ENCODE peak calls at places on chromosomes 16 and 17, in five cellular contexts. L is activated T-cell treated with anti-CD3 and anti-CD28 coated beads, Interleukin-2, amount 50 U/mL, for 1 hour; P is H54; V is stimulated activated naive B cell treated with anti-CD40 and anti-IgM and Interleukin-4, amounts not matched to agents 10 μg/mL and 1 μg/mL and 100 μg/mL, for 72 hours; E is activated T-helper 9 cell treated with anti-CD3 and anti-CD28 coated beads, Interleukin-2, amount 50 U/mL, for 16 hours. J is an unnamed sample.

GRCh38 chr17:50551433-50551815 is 4.5 kb downstream of the SPATA20 start:
- DNase-seq in L (no peak), E (no peak), V (no peak), P (no peak), J (no peak)

GRCh38 chr17:75088902-75089417 is 1.2 kb downstream of the SLC16A5 start:
- DNase-seq in P (peak), E (no peak), V (no peak), L (peak), J (peak)

GRCh38 chr17:6177941-6178694 is 107.9 kb downstream of the WSCD1 start:
- DNase-seq in L (no peak), E (no peak), P (no peak), V (no peak), J (no peak)

GRCh38 chr17:9615486-9615885 is 29.8 kb upstream of the USP43 start:
- DNase-seq in L (no peak), E (no peak), V (no peak), P (no peak), J (no peak)

GRCh38 chr16:81610144-81610842 is 165.7 kb downstream of the CMIP start:
- DNase-seq in V (no peak), P (peak), E (no peak), L (no peak), J (peak)

GRCh38 chr16:52076332-52077115 is 470.4 kb downstream of the TOX3 start:
- DNase-seq in L (no peak), E (no peak), P (no peak), V (no peak), J (no peak)

GRCh38 chr16:14564323-14564722 is 65.7 kb downstream of the PARN start:
- DNase-seq in P (no peak), V (no peak), L (no peak), E (no peak), J (peak)

GRCh38 chr16:27401768-27402568 is at the start of gene IL21R:
- DNase-seq in E (peak), P (peak), V (peak), L (peak), J (peak)

GRCh38 chr16:578870-579405 is 9.2 kb downstream of the PIGQ start:
- DNase-seq in L (peak), P (no peak), V (peak), E (peak), J (no peak)

GRCh38 chr17:40035162-40035559 is 19.0 kb downstream of the MED24 start:
- DNase-seq in V (no peak), E (no peak), P (no peak), L (no peak), J (no peak)

GRCh38 chr16:85019659-85020245 is 7.8 kb upstream of the KIAA0513 start:
- DNase-seq in V (no peak), P (no peak), E (no peak), L (no peak), J (no peak)

GRCh38 chr17:27455914-27456680 is at the start of gene KSR1:
- DNase-seq in V (peak), L (peak), P (peak), E (peak), J (peak)

GRCh38 chr16:85029981-85030381 is 2.4 kb downstream of the KIAA0513 start:
- DNase-seq in L (no peak), P (no peak), E (no peak), V (no peak), J (peak)

GRCh38 chr17:56896217-56896967 is 17.5 kb downstream of the TRIM25 start:
- DNase-seq in L (no peak), V (no peak), P (no peak), E (no peak), J (no peak)

GRCh38 chr17:44345497-44346026 is 460 bp downstream of the GRN start:
- DNase-seq in L (peak), E (peak), P (no peak), V (peak), J (peak)

GRCh38 chr16:57513371-57514102 is 22.8 kb downstream of the CCDC102A start:
- DNase-seq in L (no peak), V (no peak), E (no peak), P (no peak), J (no peak)

GRCh38 chr17:50476545-50477315 is 1.9 kb upstream of the RSAD1 start:
- DNase-seq in E (no peak), P (no peak), V (no peak), L (no peak), J (no peak)

GRCh38 chr17:46815474-46816353 is 2.8 kb downstream of the WNT3 start:
- DNase-seq in L (no peak), P (peak), E (no peak), V (no peak), J (no peak)

GRCh38 chr17:40493697-40494096 is 7.7 kb downstream of the TNS4 start:
- DNase-seq in P (no peak), V (no peak), E (no peak), L (no peak), J (no peak)

GRCh38 chr16:68921654-68922053 is 78.3 kb downstream of the TANGO6 start:
- DNase-seq in V (no peak), P (peak), L (no peak), E (no peak), J (peak)

GRCh38 chr17:39647242-39647641 is 10.3 kb downstream of the STARD3 start:
- DNase-seq in V (no peak), L (no peak), E (no peak), P (no peak), J (no peak)

GRCh38 chr16:630024-630814 is 566 bp upstream of the WFIKKN1 start:
- DNase-seq in E (no peak), P (no peak), V (no peak), L (no peak), J (no peak)

GRCh38 chr16:57316390-57317017 is 32.0 kb upstream of the PLLP start:
- DNase-seq in E (no peak), L (no peak), P (peak), V (no peak), J (no peak)

GRCh38 chr16:36336-36984 is 16.9 kb downstream of the POLR3K start:
- DNase-seq in E (no peak), L (no peak), P (no peak), V (no peak), J (no peak)

GRCh38 chr17:39014044-39014794 is 47.0 kb upstream of the FBXO47 start:
- DNase-seq in L (no peak), P (no peak), V (no peak), E (no peak), J (no peak)

GRCh38 chr17:41962768-41963434 is 3.7 kb upstream of the CNP start:
- DNase-seq in V (peak), L (peak), P (peak), E (peak), J (peak)

GRCh38 chr16:66961065-66961744 is at the start of gene CES3:
- DNase-seq in V (peak), L (peak), E (peak), P (peak), J (peak)

J was measured in PC-9.